ENCODE peak calls at places on chromosomes 7 and 10, in four cellular contexts. One of them, this sample, is unnamed.

GRCh38 chr10:124736491-124737136 is 7.6 kb downstream of the FAM53B start:
- DNase-seq in Calu3: no peak
- DNase-seq in ELF-1: no peak
- DNase-seq in T follicular helper cell: no peak
- DNase-seq in this sample: no peak

GRCh38 chr7:73442903-73443542 is 9.4 kb downstream of the FZD9 start:
- DNase-seq in Calu3: no peak
- DNase-seq in ELF-1: peak; percentile 46
- DNase-seq in T follicular helper cell: no peak
- DNase-seq in this sample: no peak

GRCh38 chr10:24344279-24344678 is 135.3 kb downstream of the KIAA1217 start:
- DNase-seq in Calu3: peak; percentile 34
- DNase-seq in ELF-1: no peak
- DNase-seq in T follicular helper cell: no peak
- DNase-seq in this sample: no peak

GRCh38 chr10:127919418-127920191 is 12.7 kb downstream of the PTPRE start:
- DNase-seq in Calu3: no peak
- DNase-seq in ELF-1: no peak
- DNase-seq in T follicular helper cell: no peak
- DNase-seq in this sample: no peak

GRCh38 chr7:12067156-12067831 is 143.8 kb upstream of the TMEM106B start:
- DNase-seq in Calu3: peak; percentile 89
- DNase-seq in ELF-1: peak; percentile 74
- DNase-seq in T follicular helper cell: peak; percentile 31
- DNase-seq in this sample: peak; percentile 1

GRCh38 chr10:79328737-79329504 is 18.3 kb upstream of the PPIF start:
- DNase-seq in Calu3: peak; percentile 28
- DNase-seq in ELF-1: no peak
- DNase-seq in T follicular helper cell: no peak
- DNase-seq in this sample: no peak

GRCh38 chr10:126087274-126087673 is 190.9 kb downstream of the FANK1 start:
- DNase-seq in Calu3: no peak
- DNase-seq in ELF-1: no peak
- DNase-seq in T follicular helper cell: no peak
- DNase-seq in this sample: no peak

GRCh38 chr7:147803625-147804024 is 786.9 kb upstream of the C7orf33 start:
- DNase-seq in Calu3: no peak
- DNase-seq in ELF-1: peak; percentile 36
- DNase-seq in T follicular helper cell: no peak
- DNase-seq in this sample: no peak

GRCh38 chr10:119459681-119460340 is 82.7 kb downstream of the RGS10 start:
- DNase-seq in Calu3: no peak
- DNase-seq in ELF-1: no peak
- DNase-seq in T follicular helper cell: no peak
- DNase-seq in this sample: no peak

GRCh38 chr10:103552856-103553742 is 59.6 kb downstream of the NEURL1 start:
- DNase-seq in Calu3: no peak
- DNase-seq in ELF-1: no peak
- DNase-seq in T follicular helper cell: no peak
- DNase-seq in this sample: no peak

GRCh38 chr7:114921636-114922150 is at the start of gene MDFIC:
- DNase-seq in Calu3: no peak
- DNase-seq in ELF-1: peak; percentile 71
- DNase-seq in T follicular helper cell: no peak
- DNase-seq in this sample: no peak

GRCh38 chr10:1712314-1712713 is 25.0 kb downstream of the ADARB2 start:
- DNase-seq in Calu3: no peak
- DNase-seq in ELF-1: no peak
- DNase-seq in T follicular helper cell: no peak
- DNase-seq in this sample: peak; percentile 53

GRCh38 chr10:77158666-77159065 is 478.9 kb downstream of the KCNMA1 start:
- DNase-seq in Calu3: no peak
- DNase-seq in ELF-1: no peak
- DNase-seq in T follicular helper cell: no peak
- DNase-seq in this sample: no peak

GRCh38 chr7:55464422-55464821 is 99.3 kb downstream of the LANCL2 start:
- DNase-seq in Calu3: no peak
- DNase-seq in ELF-1: no peak
- DNase-seq in T follicular helper cell: no peak
- DNase-seq in this sample: no peak

GRCh38 chr10:122495406-122496340 is 34.3 kb downstream of the HTRA1 start:
- DNase-seq in Calu3: no peak
- DNase-seq in ELF-1: peak; percentile 51
- DNase-seq in T follicular helper cell: no peak
- DNase-seq in this sample: no peak

GRCh38 chr7:115477193-115477651 is 553.3 kb downstream of the TFEC start:
- DNase-seq in Calu3: no peak
- DNase-seq in ELF-1: peak; percentile 23
- DNase-seq in T follicular helper cell: no peak
- DNase-seq in this sample: no peak

GRCh38 chr10:78972160-78972946 is 96.4 kb upstream of the ZMIZ1 start:
- DNase-seq in Calu3: peak; percentile 67
- DNase-seq in ELF-1: peak; percentile 77
- DNase-seq in T follicular helper cell: no peak
- DNase-seq in this sample: no peak

GRCh38 chr10:30313579-30314376 is 35.3 kb downstream of the MTPAP start:
- DNase-seq in Calu3: no peak
- DNase-seq in ELF-1: no peak
- DNase-seq in T follicular helper cell: no peak
- DNase-seq in this sample: no peak

GRCh38 chr10:128914681-128915080 is 552.4 kb upstream of the MGMT start:
- DNase-seq in Calu3: no peak
- DNase-seq in ELF-1: no peak
- DNase-seq in T follicular helper cell: no peak
- DNase-seq in this sample: no peak

GRCh38 chr7:150374472-150374871 is 4.7 kb upstream of the ZNF775 start:
- DNase-seq in Calu3: no peak
- DNase-seq in ELF-1: peak; percentile 84
- DNase-seq in T follicular helper cell: no peak
- DNase-seq in this sample: no peak

GRCh38 chr7:26850193-26850651 is 14.2 kb downstream of the SKAP2 start:
- DNase-seq in Calu3: no peak
- DNase-seq in ELF-1: no peak
- DNase-seq in T follicular helper cell: no peak
- DNase-seq in this sample: no peak

GRCh38 chr7:155317114-155317434 is 19.4 kb downstream of the INSIG1 start:
- DNase-seq in Calu3: no peak
- DNase-seq in ELF-1: no peak
- DNase-seq in T follicular helper cell: no peak
- DNase-seq in this sample: no peak

GRCh38 chr10:74332398-74332797 is 181.4 kb downstream of the ADK start:
- DNase-seq in Calu3: no peak
- DNase-seq in ELF-1: no peak
- DNase-seq in T follicular helper cell: no peak
- DNase-seq in this sample: no peak

GRCh38 chr7:39952378-39952777 is 2.3 kb downstream of the CDK13 start:
- DNase-seq in Calu3: no peak
- DNase-seq in ELF-1: no peak
- DNase-seq in T follicular helper cell: no peak
- DNase-seq in this sample: no peak

GRCh38 chr7:19665399-19666008 is 43.3 kb downstream of the POLR1F start:
- DNase-seq in Calu3: no peak
- DNase-seq in ELF-1: no peak
- DNase-seq in T follicular helper cell: no peak
- DNase-seq in this sample: no peak

GRCh38 chr7:120021085-120021484 is 251.9 kb upstream of the KCND2 start:
- DNase-seq in Calu3: no peak
- DNase-seq in ELF-1: no peak
- DNase-seq in T follicular helper cell: no peak
- DNase-seq in this sample: no peak

GRCh38 chr10:95290801-95291633 is at the start of gene PDLIM1:
- DNase-seq in Calu3: peak; percentile 79
- DNase-seq in ELF-1: peak; percentile 72
- DNase-seq in T follicular helper cell: no peak
- DNase-seq in this sample: peak; percentile 89

GRCh38 chr10:70518695-70519094 is 40.1 kb downstream of the PALD1 start:
- DNase-seq in Calu3: no peak
- DNase-seq in ELF-1: no peak
- DNase-seq in T follicular helper cell: no peak
- DNase-seq in this sample: no peak

GRCh38 chr10:115063702-115064479 is 29.3 kb upstream of the ATRNL1 start:
- DNase-seq in Calu3: no peak
- DNase-seq in ELF-1: no peak
- DNase-seq in T follicular helper cell: no peak
- DNase-seq in this sample: no peak

GRCh38 chr10:119652361-119652760 is 1.2 kb downstream of the BAG3 start:
- DNase-seq in Calu3: peak; percentile 5
- DNase-seq in ELF-1: no peak
- DNase-seq in T follicular helper cell: no peak
- DNase-seq in this sample: no peak

GRCh38 chr10:71726673-71727428 is 7.3 kb upstream of the C10orf105 start:
- DNase-seq in Calu3: no peak
- DNase-seq in ELF-1: no peak
- DNase-seq in T follicular helper cell: peak; percentile 20
- DNase-seq in this sample: peak; percentile 65

GRCh38 chr7:132915652-132916051 is 166.2 kb downstream of the CHCHD3 start:
- DNase-seq in Calu3: no peak
- DNase-seq in ELF-1: no peak
- DNase-seq in T follicular helper cell: no peak
- DNase-seq in this sample: no peak

GRCh38 chr10:6530966-6531365 is 49.1 kb downstream of the PRKCQ start:
- DNase-seq in Calu3: no peak
- DNase-seq in ELF-1: no peak
- DNase-seq in T follicular helper cell: no peak
- DNase-seq in this sample: no peak

GRCh38 chr7:116802784-116803183 is 59.6 kb upstream of the CAPZA2 start:
- DNase-seq in Calu3: peak; percentile 48
- DNase-seq in ELF-1: no peak
- DNase-seq in T follicular helper cell: no peak
- DNase-seq in this sample: peak; percentile 3

GRCh38 chr7:151119902-151120301 is 33.6 kb downstream of the AGAP3 start:
- DNase-seq in Calu3: no peak
- DNase-seq in ELF-1: no peak
- DNase-seq in T follicular helper cell: no peak
- DNase-seq in this sample: no peak

GRCh38 chr7:104179178-104179577 is 28.6 kb downstream of the ORC5 start:
- DNase-seq in Calu3: no peak
- DNase-seq in ELF-1: no peak
- DNase-seq in T follicular helper cell: no peak
- DNase-seq in this sample: no peak

GRCh38 chr10:118798186-118798811 is 43.5 kb upstream of the CACUL1 start:
- DNase-seq in Calu3: no peak
- DNase-seq in ELF-1: no peak
- DNase-seq in T follicular helper cell: no peak
- DNase-seq in this sample: no peak

GRCh38 chr7:25805027-25805687 is 346.8 kb upstream of the NFE2L3 start:
- DNase-seq in Calu3: no peak
- DNase-seq in ELF-1: no peak
- DNase-seq in T follicular helper cell: no peak
- DNase-seq in this sample: no peak

This sample was measured in GM06990.